ENCODE peak calls at places on chromosomes 12 and 14, in six cellular contexts. M, S, P, A, R and W are unnamed samples.

GRCh38 chr12:32906407-32907165 is 10.0 kb upstream of the PKP2 start:
- DNase-seq in M (no peak), S (no peak), P (no peak), A (no peak), R (no peak), W (no peak)

GRCh38 chr12:116773276-116773731 is 35.2 kb downstream of the RNFT2 start:
- DNase-seq in M (no peak), S (peak), P (no peak), A (no peak), R (no peak), W (no peak)

GRCh38 chr12:55930771-55931316 is at the start of gene DGKA:
- DNase-seq in M (no peak), S (peak), P (peak), A (no peak), R (no peak), W (no peak)

GRCh38 chr14:73943083-73943482 is 6.8 kb downstream of the FAM161B start:
- DNase-seq in M (no peak), S (no peak), P (no peak), A (no peak), R (peak), W (no peak)

GRCh38 chr14:23568021-23568599 is 519 bp upstream of the AP1G2 start:
- DNase-seq in M (no peak), S (no peak), P (no peak), A (no peak), R (no peak), W (no peak)

GRCh38 chr12:6280053-6280469 is 30.4 kb upstream of the PLEKHG6 start:
- DNase-seq in M (no peak), S (no peak), P (no peak), A (no peak), R (peak), W (no peak)

GRCh38 chr14:32444262-32444661 is 115.2 kb downstream of the AKAP6 start:
- DNase-seq in M (no peak), S (no peak), P (no peak), A (no peak), R (no peak), W (no peak)

GRCh38 chr12:26874501-26875296 is 41.7 kb upstream of the ITPR2 start:
- DNase-seq in M (no peak), S (no peak), P (no peak), A (no peak), R (no peak), W (no peak)

GRCh38 chr12:117151195-117152031 is 38.9 kb downstream of the FBXO21 start:
- DNase-seq in M (peak), S (peak), P (no peak), A (peak), R (peak), W (peak)

GRCh38 chr14:53391156-53391555 is 238.0 kb upstream of the DDHD1 start:
- DNase-seq in M (no peak), S (no peak), P (no peak), A (no peak), R (no peak), W (no peak)

GRCh38 chr14:76326918-76327689 is 48.8 kb upstream of the ESRRB start:
- DNase-seq in M (no peak), S (no peak), P (no peak), A (no peak), R (no peak), W (no peak)

GRCh38 chr12:46935448-46935847 is 109.7 kb upstream of the SLC38A4 start:
- DNase-seq in M (no peak), S (no peak), P (no peak), A (no peak), R (no peak), W (no peak)

GRCh38 chr14:30874999-30875787 is 834 bp downstream of the COCH start:
- DNase-seq in M (no peak), S (no peak), P (no peak), A (peak), R (no peak), W (peak)

GRCh38 chr12:105740970-105741725 is 397.6 kb downstream of the NUAK1 start:
- DNase-seq in M (peak), S (no peak), P (no peak), A (no peak), R (no peak), W (no peak)

GRCh38 chr14:104367811-104368750 is 211.5 kb upstream of the C14orf180 start:
- DNase-seq in M (no peak), S (no peak), P (no peak), A (no peak), R (no peak), W (no peak)

GRCh38 chr12:21938879-21939278 is 2.3 kb downstream of the ABCC9 start:
- DNase-seq in M (no peak), S (no peak), P (no peak), A (no peak), R (no peak), W (no peak)

GRCh38 chr14:92649934-92650545 is 98.4 kb downstream of the LGMN start:
- DNase-seq in M (peak), S (no peak), P (no peak), A (no peak), R (peak), W (no peak)

GRCh38 chr14:81268016-81268416 is 47.3 kb upstream of the GTF2A1 start:
- DNase-seq in M (no peak), S (no peak), P (no peak), A (no peak), R (no peak), W (no peak)

GRCh38 chr14:23435540-23436326 is at the start of gene MYH7:
- DNase-seq in M (no peak), S (no peak), P (no peak), A (no peak), R (no peak), W (no peak)

GRCh38 chr12:127386723-127387122 is 880.2 kb upstream of the TMEM132C start:
- DNase-seq in M (no peak), S (no peak), P (no peak), A (no peak), R (no peak), W (no peak)

GRCh38 chr14:83441801-83442200 is 1908.1 kb upstream of the SEL1L start:
- DNase-seq in M (no peak), S (no peak), P (no peak), A (no peak), R (no peak), W (no peak)

GRCh38 chr12:117040496-117040895 is 58.7 kb downstream of the TESC start:
- DNase-seq in M (no peak), S (no peak), P (no peak), A (no peak), R (no peak), W (no peak)

GRCh38 chr14:103281496-103282231 is 52.4 kb upstream of the EIF5 start:
- DNase-seq in M (no peak), S (peak), P (no peak), A (no peak), R (no peak), W (no peak)

GRCh38 chr12:26830783-26831601 is 2.0 kb downstream of the ITPR2 start:
- DNase-seq in M (no peak), S (no peak), P (no peak), A (no peak), R (no peak), W (no peak)

GRCh38 chr12:43858991-43859390 is 23.1 kb downstream of the TMEM117 start:
- DNase-seq in M (no peak), S (no peak), P (no peak), A (no peak), R (no peak), W (no peak)

GRCh38 chr12:115174928-115175327 is 491.0 kb upstream of the TBX3 start:
- DNase-seq in M (no peak), S (no peak), P (no peak), A (no peak), R (no peak), W (no peak)